ENCODE peak calls at places on chromosomes 16 and 17, in seven cellular contexts. One of them, this sample, is unnamed.

GRCh38 chr17:54968259-54968953 is at the start of the genes COX11 and STXBP4:
- DNase-seq in fibroblast of villous mesenchyme: peak; percentile 97
- DNase-seq in lower leg skin: peak; percentile 94
- DNase-seq in endodermal cell: peak; percentile 99
- DNase-seq in dorsolateral prefrontal cortex: peak; percentile 89
- DNase-seq in fibroblast of lung: peak; percentile 98
- DNase-seq in heart right ventricle: peak; percentile 94
- DNase-seq in this sample: peak; percentile 86

GRCh38 chr17:3615160-3615870 is 6.1 kb upstream of the TRPV1 start:
- DNase-seq in fibroblast of villous mesenchyme: no peak
- DNase-seq in lower leg skin: no peak
- DNase-seq in endodermal cell: no peak
- DNase-seq in dorsolateral prefrontal cortex: no peak
- DNase-seq in fibroblast of lung: no peak
- DNase-seq in heart right ventricle: no peak
- DNase-seq in this sample: no peak

GRCh38 chr17:59406808-59407381 is 75.4 kb downstream of the YPEL2 start:
- DNase-seq in fibroblast of villous mesenchyme: peak; percentile 75
- DNase-seq in lower leg skin: no peak
- DNase-seq in endodermal cell: no peak
- DNase-seq in dorsolateral prefrontal cortex: no peak
- DNase-seq in fibroblast of lung: peak; percentile 63
- DNase-seq in heart right ventricle: peak; percentile 37
- DNase-seq in this sample: no peak

GRCh38 chr17:8118769-8119574 is 658 bp upstream of the ALOXE3 start:
- DNase-seq in fibroblast of villous mesenchyme: peak; percentile 83
- DNase-seq in lower leg skin: peak; percentile 88
- DNase-seq in endodermal cell: peak; percentile 98
- DNase-seq in dorsolateral prefrontal cortex: peak; percentile 90
- DNase-seq in fibroblast of lung: peak; percentile 86
- DNase-seq in heart right ventricle: peak; percentile 89
- DNase-seq in this sample: no peak

GRCh38 chr16:53099318-53100130 is 44.7 kb downstream of the CHD9 start:
- DNase-seq in fibroblast of villous mesenchyme: peak; percentile 94
- DNase-seq in lower leg skin: peak; percentile 89
- DNase-seq in endodermal cell: peak; percentile 97
- DNase-seq in dorsolateral prefrontal cortex: peak; percentile 77
- DNase-seq in fibroblast of lung: peak; percentile 91
- DNase-seq in heart right ventricle: peak; percentile 93
- DNase-seq in this sample: no peak

GRCh38 chr17:74842599-74843351 is 16.9 kb downstream of the GRIN2C start:
- DNase-seq in fibroblast of villous mesenchyme: peak; percentile 57
- DNase-seq in lower leg skin: no peak
- DNase-seq in endodermal cell: peak; percentile 95
- DNase-seq in dorsolateral prefrontal cortex: peak; percentile 58
- DNase-seq in fibroblast of lung: peak; percentile 63
- DNase-seq in heart right ventricle: peak; percentile 62
- DNase-seq in this sample: peak; percentile 9

GRCh38 chr17:7136266-7136877 is 21.8 kb upstream of the ASGR2 start:
- DNase-seq in fibroblast of villous mesenchyme: peak; percentile 73
- DNase-seq in lower leg skin: peak; percentile 64
- DNase-seq in endodermal cell: peak; percentile 91
- DNase-seq in dorsolateral prefrontal cortex: peak; percentile 75
- DNase-seq in fibroblast of lung: peak; percentile 76
- DNase-seq in heart right ventricle: peak; percentile 69
- DNase-seq in this sample: peak; percentile 21

GRCh38 chr17:37273419-37274051 is 102.2 kb upstream of the C17orf78 start:
- DNase-seq in fibroblast of villous mesenchyme: peak; percentile 99
- DNase-seq in lower leg skin: no peak
- DNase-seq in endodermal cell: no peak
- DNase-seq in dorsolateral prefrontal cortex: no peak
- DNase-seq in fibroblast of lung: peak; percentile 96
- DNase-seq in heart right ventricle: no peak
- DNase-seq in this sample: peak; percentile 7

GRCh38 chr17:60527701-60528100 is 1.7 kb upstream of the APPBP2 start:
- DNase-seq in fibroblast of villous mesenchyme: no peak
- DNase-seq in lower leg skin: no peak
- DNase-seq in endodermal cell: no peak
- DNase-seq in dorsolateral prefrontal cortex: no peak
- DNase-seq in fibroblast of lung: no peak
- DNase-seq in heart right ventricle: no peak
- DNase-seq in this sample: no peak

GRCh38 chr17:47291242-47291873 is 32.4 kb upstream of the EFCAB13 start:
- DNase-seq in fibroblast of villous mesenchyme: no peak
- DNase-seq in lower leg skin: no peak
- DNase-seq in endodermal cell: no peak
- DNase-seq in dorsolateral prefrontal cortex: no peak
- DNase-seq in fibroblast of lung: no peak
- DNase-seq in heart right ventricle: no peak
- DNase-seq in this sample: no peak

GRCh38 chr17:64975318-64976087 is 56.2 kb upstream of the LRRC37A3 start:
- DNase-seq in fibroblast of villous mesenchyme: peak; percentile 90
- DNase-seq in lower leg skin: peak; percentile 92
- DNase-seq in endodermal cell: peak; percentile 97
- DNase-seq in dorsolateral prefrontal cortex: peak; percentile 90
- DNase-seq in fibroblast of lung: peak; percentile 89
- DNase-seq in heart right ventricle: peak; percentile 93
- DNase-seq in this sample: peak; percentile 78

GRCh38 chr17:228223-228615 is 46.8 kb upstream of the DOC2B start:
- DNase-seq in fibroblast of villous mesenchyme: no peak
- DNase-seq in lower leg skin: no peak
- DNase-seq in endodermal cell: no peak
- DNase-seq in dorsolateral prefrontal cortex: no peak
- DNase-seq in fibroblast of lung: no peak
- DNase-seq in heart right ventricle: no peak
- DNase-seq in this sample: no peak

GRCh38 chr16:35363510-35363909 is 1904.1 kb downstream of the TP53TG3F start:
- DNase-seq in fibroblast of villous mesenchyme: no peak
- DNase-seq in lower leg skin: no peak
- DNase-seq in endodermal cell: no peak
- DNase-seq in dorsolateral prefrontal cortex: no peak
- DNase-seq in fibroblast of lung: no peak
- DNase-seq in heart right ventricle: no peak
- DNase-seq in this sample: no peak

GRCh38 chr17:14157822-14158221 is 78.8 kb downstream of the CDRT15 start:
- DNase-seq in fibroblast of villous mesenchyme: no peak
- DNase-seq in lower leg skin: no peak
- DNase-seq in endodermal cell: no peak
- DNase-seq in dorsolateral prefrontal cortex: no peak
- DNase-seq in fibroblast of lung: no peak
- DNase-seq in heart right ventricle: no peak
- DNase-seq in this sample: no peak

GRCh38 chr17:80009391-80010282 is 26.0 kb downstream of the TBC1D16 start:
- DNase-seq in fibroblast of villous mesenchyme: no peak
- DNase-seq in lower leg skin: no peak
- DNase-seq in endodermal cell: no peak
- DNase-seq in dorsolateral prefrontal cortex: no peak
- DNase-seq in fibroblast of lung: no peak
- DNase-seq in heart right ventricle: no peak
- DNase-seq in this sample: no peak

GRCh38 chr17:71500761-71501555 is 619.9 kb upstream of the SOX9 start:
- DNase-seq in fibroblast of villous mesenchyme: no peak
- DNase-seq in lower leg skin: no peak
- DNase-seq in endodermal cell: no peak
- DNase-seq in dorsolateral prefrontal cortex: no peak
- DNase-seq in fibroblast of lung: no peak
- DNase-seq in heart right ventricle: no peak
- DNase-seq in this sample: no peak

GRCh38 chr17:29565643-29566472 is 979 bp downstream of the ABHD15 start:
- DNase-seq in fibroblast of villous mesenchyme: no peak
- DNase-seq in lower leg skin: peak; percentile 16
- DNase-seq in endodermal cell: peak; percentile 93
- DNase-seq in dorsolateral prefrontal cortex: no peak
- DNase-seq in fibroblast of lung: no peak
- DNase-seq in heart right ventricle: peak; percentile 6
- DNase-seq in this sample: no peak

GRCh38 chr17:199806-200603 is 18.6 kb upstream of the DOC2B start:
- DNase-seq in fibroblast of villous mesenchyme: no peak
- DNase-seq in lower leg skin: no peak
- DNase-seq in endodermal cell: peak; percentile 81
- DNase-seq in dorsolateral prefrontal cortex: no peak
- DNase-seq in fibroblast of lung: no peak
- DNase-seq in heart right ventricle: peak; percentile 59
- DNase-seq in this sample: no peak

GRCh38 chr17:48374650-48375230 is 55.3 kb downstream of the SKAP1 start:
- DNase-seq in fibroblast of villous mesenchyme: peak; percentile 4
- DNase-seq in lower leg skin: no peak
- DNase-seq in endodermal cell: peak; percentile 92
- DNase-seq in dorsolateral prefrontal cortex: no peak
- DNase-seq in fibroblast of lung: no peak
- DNase-seq in heart right ventricle: no peak
- DNase-seq in this sample: no peak

GRCh38 chr16:48471435-48471834 is 86.2 kb upstream of the SIAH1 start:
- DNase-seq in fibroblast of villous mesenchyme: no peak
- DNase-seq in lower leg skin: no peak
- DNase-seq in endodermal cell: no peak
- DNase-seq in dorsolateral prefrontal cortex: no peak
- DNase-seq in fibroblast of lung: no peak
- DNase-seq in heart right ventricle: no peak
- DNase-seq in this sample: no peak

GRCh38 chr17:50833396-50834125 is 1.8 kb upstream of the WFIKKN2 start:
- DNase-seq in fibroblast of villous mesenchyme: no peak
- DNase-seq in lower leg skin: no peak
- DNase-seq in endodermal cell: no peak
- DNase-seq in dorsolateral prefrontal cortex: no peak
- DNase-seq in fibroblast of lung: no peak
- DNase-seq in heart right ventricle: no peak
- DNase-seq in this sample: no peak

GRCh38 chr17:2282297-2282873 is 21.2 kb downstream of the SMG6 start:
- DNase-seq in fibroblast of villous mesenchyme: peak; percentile 93
- DNase-seq in lower leg skin: no peak
- DNase-seq in endodermal cell: peak; percentile 67
- DNase-seq in dorsolateral prefrontal cortex: no peak
- DNase-seq in fibroblast of lung: peak; percentile 91
- DNase-seq in heart right ventricle: no peak
- DNase-seq in this sample: peak; percentile 70

GRCh38 chr17:60610481-60610880 is 10.5 kb downstream of the PPM1D start:
- DNase-seq in fibroblast of villous mesenchyme: peak; percentile 35
- DNase-seq in lower leg skin: no peak
- DNase-seq in endodermal cell: no peak
- DNase-seq in dorsolateral prefrontal cortex: no peak
- DNase-seq in fibroblast of lung: peak; percentile 72
- DNase-seq in heart right ventricle: no peak
- DNase-seq in this sample: no peak

GRCh38 chr16:74117798-74118197 is 178.8 kb upstream of the PSMD7 start:
- DNase-seq in fibroblast of villous mesenchyme: no peak
- DNase-seq in lower leg skin: no peak
- DNase-seq in endodermal cell: no peak
- DNase-seq in dorsolateral prefrontal cortex: no peak
- DNase-seq in fibroblast of lung: no peak
- DNase-seq in heart right ventricle: no peak
- DNase-seq in this sample: no peak

DNA sequence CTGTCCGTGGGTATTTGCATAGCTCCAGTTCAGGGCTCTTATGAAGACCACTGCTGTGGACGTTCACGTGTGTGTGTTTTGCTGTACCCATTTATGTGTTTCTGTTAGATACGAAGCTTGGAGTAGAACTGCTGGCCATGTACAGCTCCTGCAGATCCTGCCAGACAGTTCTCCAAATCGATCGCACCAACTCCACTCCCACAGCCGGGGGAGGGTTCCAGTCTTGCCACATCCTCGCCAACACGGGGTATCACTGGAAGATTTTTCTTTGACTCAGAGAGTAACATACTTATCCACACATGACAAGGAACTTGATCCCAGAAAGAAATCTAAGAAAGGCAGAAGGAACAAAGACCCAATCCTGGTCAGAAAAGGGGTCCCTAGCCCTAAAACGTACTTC is 37.4 kb downstream of the TMEM186 start:
- DNase-seq in fibroblast of villous mesenchyme: no peak
- DNase-seq in lower leg skin: no peak
- DNase-seq in endodermal cell: peak; percentile 23
- DNase-seq in dorsolateral prefrontal cortex: no peak
- DNase-seq in fibroblast of lung: no peak
- DNase-seq in heart right ventricle: no peak
- DNase-seq in this sample: no peak
- TF ChIP-seq CTCF in fibroblast of villous mesenchyme: no peak
- TF ChIP-seq CTCF in lower leg skin: no peak
- TF ChIP-seq CTCF in endodermal cell: no peak
- TF ChIP-seq CTCF in dorsolateral prefrontal cortex: no peak
- TF ChIP-seq CTCF in fibroblast of lung: no peak
- TF ChIP-seq CTCF in heart right ventricle: no peak
- TF ChIP-seq CTCF in this sample: no peak

DNA sequence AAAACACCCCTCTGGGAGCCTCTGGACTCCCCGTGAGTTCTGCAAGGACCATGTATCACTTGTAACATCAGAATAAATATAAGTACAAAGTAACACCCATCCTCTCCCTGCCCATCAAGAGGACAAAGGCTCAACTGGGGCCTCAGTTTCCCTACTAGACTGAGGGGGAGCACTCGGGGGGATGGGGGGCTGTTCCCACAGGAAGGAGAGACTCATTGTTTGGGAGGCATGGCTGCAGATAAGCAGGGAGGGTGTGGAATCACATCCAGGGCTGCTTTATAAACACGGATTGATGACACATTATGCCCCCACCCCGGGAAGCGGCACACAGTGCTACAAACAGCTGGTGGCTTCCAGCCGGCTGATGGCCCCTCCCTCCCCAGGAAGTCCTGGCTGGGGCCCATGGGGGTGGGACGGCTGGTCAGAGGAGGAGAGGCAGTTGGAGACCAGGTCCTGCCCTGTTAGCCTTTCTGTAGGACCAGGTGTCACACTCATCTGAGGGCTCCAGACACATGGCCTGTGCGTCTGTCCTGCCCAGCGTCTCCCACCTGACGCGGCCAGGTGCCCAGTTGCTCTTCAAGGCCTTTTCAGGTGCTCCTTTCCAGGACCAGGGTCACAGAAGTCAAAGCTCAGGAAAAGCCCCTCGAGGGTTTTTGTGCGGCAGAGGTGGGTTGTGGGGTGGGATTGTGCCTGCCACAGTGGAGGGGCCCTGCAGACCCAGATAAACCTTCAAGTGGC is 1.3 kb upstream of the MPG start:
- DNase-seq in fibroblast of villous mesenchyme: peak; percentile 93
- DNase-seq in lower leg skin: peak; percentile 76
- DNase-seq in endodermal cell: peak; percentile 72
- DNase-seq in dorsolateral prefrontal cortex: no peak
- DNase-seq in fibroblast of lung: peak; percentile 92
- DNase-seq in heart right ventricle: peak; percentile 78
- DNase-seq in this sample: no peak
- H3K4me3 ChIP-seq in fibroblast of villous mesenchyme: peak overlapping the region; percentile 68
- H3K4me3 ChIP-seq in lower leg skin: no peak overlapping the region
- H3K4me3 ChIP-seq in endodermal cell: peak overlapping the region; percentile 85
- H3K4me3 ChIP-seq in dorsolateral prefrontal cortex: peak overlapping the region; percentile 96
- H3K4me3 ChIP-seq in fibroblast of lung: peak overlapping the region; percentile 41
- H3K4me3 ChIP-seq in heart right ventricle: peak overlapping the region; percentile 91
- H3K4me3 ChIP-seq in this sample: peak overlapping the region; percentile 79

GRCh38 chr17:63082273-63082861 is 116.3 kb downstream of the TANC2 start:
- DNase-seq in fibroblast of villous mesenchyme: peak; percentile 57
- DNase-seq in lower leg skin: no peak
- DNase-seq in endodermal cell: no peak
- DNase-seq in dorsolateral prefrontal cortex: no peak
- DNase-seq in fibroblast of lung: peak; percentile 77
- DNase-seq in heart right ventricle: no peak
- DNase-seq in this sample: peak; percentile 7
- TF ChIP-seq CTCF in fibroblast of villous mesenchyme: peak; percentile 53
- TF ChIP-seq CTCF in lower leg skin: no peak
- TF ChIP-seq CTCF in endodermal cell: peak; percentile 79
- TF ChIP-seq CTCF in dorsolateral prefrontal cortex: peak; percentile 61
- TF ChIP-seq CTCF in fibroblast of lung: peak; percentile 52
- TF ChIP-seq CTCF in heart right ventricle: peak; percentile 47
- TF ChIP-seq CTCF in this sample: peak; percentile 42

GRCh38 chr16:67163903-67164558 is 514 bp upstream of the HSF4 start:
- DNase-seq in fibroblast of villous mesenchyme: peak; percentile 64
- DNase-seq in lower leg skin: no peak
- DNase-seq in endodermal cell: peak; percentile 66
- DNase-seq in dorsolateral prefrontal cortex: no peak
- DNase-seq in fibroblast of lung: peak; percentile 57
- DNase-seq in heart right ventricle: no peak
- DNase-seq in this sample: no peak
- H3K4me3 ChIP-seq in fibroblast of villous mesenchyme: peak overlapping the region; percentile 47
- H3K4me3 ChIP-seq in lower leg skin: peak overlapping the region; percentile 16
- H3K4me3 ChIP-seq in endodermal cell: peak overlapping the region; percentile 66
- H3K4me3 ChIP-seq in dorsolateral prefrontal cortex: peak overlapping the region; percentile 64
- H3K4me3 ChIP-seq in fibroblast of lung: peak overlapping the region; percentile 19
- H3K4me3 ChIP-seq in heart right ventricle: peak overlapping the region; percentile 47
- H3K4me3 ChIP-seq in this sample: peak overlapping the region; percentile 15